ENCODE peak calls at places on chromosomes 4 and X, in ten cellular contexts. N is lower lobe of right lung; O is aorta; V is fibroblast of lung; B is Peyer's patch; G is naive thymus-derived CD4-positive, alpha-beta T cell; Y is body of pancreas; Q is GM23248; M is cardiac muscle cell; I is CD8-positive, alpha-beta memory T cell. R is an unnamed sample.

GRCh38 chr4:26131711-26132110 is 189.1 kb upstream of the RBPJ start:
- DNase-seq in N (no peak), O (no peak), V (no peak), B (no peak), G (no peak), Y (no peak), Q (no peak), M (no peak), I (peak; percentile 30), R (no peak)

GRCh38 chr4:104064650-104065577 is 345.1 kb upstream of the TACR3 start:
- DNase-seq in N (peak; percentile 40), O (no peak), V (peak; percentile 41), B (no peak), G (no peak), Y (peak; percentile 65), Q (peak; percentile 41), M (peak; percentile 73), I (no peak), R (peak; percentile 12)

GRCh38 chr4:181582595-181582994 is 660.6 kb upstream of the TENM3 start:
- DNase-seq in N (no peak), O (no peak), V (no peak), B (no peak), G (no peak), Y (no peak), Q (no peak), M (no peak), I (no peak), R (no peak)

GRCh38 chr4:172377486-172378140 is 564.4 kb downstream of the GALNTL6 start:
- DNase-seq in N (no peak), O (peak; percentile 67), V (no peak), B (no peak), G (no peak), Y (no peak), Q (no peak), M (no peak), I (no peak), R (no peak)

GRCh38 chr4:89000844-89001360 is 56.1 kb downstream of the FAM13A start:
- DNase-seq in N (no peak), O (no peak), V (peak; percentile 68), B (no peak), G (no peak), Y (peak; percentile 24), Q (peak; percentile 37), M (no peak), I (no peak), R (peak; percentile 83)

GRCh38 chr4:114782842-114783595 is 184.4 kb downstream of the UGT8 start:
- DNase-seq in N (no peak), O (no peak), V (no peak), B (no peak), G (no peak), Y (no peak), Q (peak; percentile 5), M (peak; percentile 2), I (no peak), R (peak; percentile 27)

GRCh38 chr4:114466299-114466698 is 132.3 kb upstream of the UGT8 start:
- DNase-seq in N (no peak), O (no peak), V (no peak), B (no peak), G (no peak), Y (no peak), Q (no peak), M (no peak), I (no peak), R (no peak)

GRCh38 chrX:12946838-12947544 is 27.9 kb upstream of the TMSB4X start:
- DNase-seq in N (no peak), O (no peak), V (peak; percentile 86), B (peak; percentile 82), G (no peak), Y (peak; percentile 68), Q (peak; percentile 74), M (peak; percentile 69), I (peak; percentile 49), R (peak; percentile 85)

GRCh38 chr4:1604706-1605205 is 79.4 kb downstream of the FAM53A start:
- DNase-seq in N (peak; percentile 48), O (peak; percentile 59), V (no peak), B (no peak), G (no peak), Y (no peak), Q (no peak), M (no peak), I (no peak), R (no peak)

GRCh38 chr4:8129785-8130184 is 28.8 kb downstream of the ABLIM2 start:
- DNase-seq in N (no peak), O (no peak), V (no peak), B (no peak), G (no peak), Y (no peak), Q (no peak), M (no peak), I (no peak), R (no peak)

DNA sequence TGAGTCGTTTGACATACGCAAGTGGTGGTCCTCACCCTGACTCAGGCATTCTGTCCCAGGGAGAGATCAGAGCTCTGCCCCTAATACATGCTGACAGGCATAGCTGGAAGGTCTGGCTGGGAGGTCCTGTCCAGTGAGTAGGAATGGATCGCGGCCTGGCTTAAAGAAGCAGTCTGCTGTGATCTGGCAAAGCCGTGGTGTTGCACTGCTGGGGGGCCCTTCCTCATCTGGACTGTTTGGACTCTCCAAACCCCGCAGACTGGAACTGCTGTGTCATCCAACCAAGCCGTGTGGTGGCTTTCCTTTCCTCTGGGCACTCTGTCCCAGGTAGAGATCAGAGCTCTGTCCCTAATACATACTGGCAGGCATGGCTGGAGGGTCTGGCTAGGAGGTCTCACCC is 64.3 kb upstream of the MAGEB16 start:
- DNase-seq in N (no peak), O (no peak), V (no peak), B (no peak), G (no peak), Y (no peak), Q (no peak), M (no peak), I (no peak), R (no peak)
- H3K36me3 ChIP-seq in N (no peaks in the 10 kb centered on the region), O (no peaks in the 10 kb centered on the region), V (no peaks in the 10 kb centered on the region), B (no peaks in the 10 kb centered on the region), G (no peaks in the 10 kb centered on the region), Y (no peaks in the 10 kb centered on the region), Q (no peaks in the 10 kb centered on the region), M (no peaks in the 10 kb centered on the region), I (no peaks in the 10 kb centered on the region), R (no peaks in the 10 kb centered on the region)

GRCh38 chr4:183447646-183448045 is 3.2 kb downstream of the CDKN2AIP start:
- DNase-seq in N (no peak), O (no peak), V (no peak), B (no peak), G (no peak), Y (no peak), Q (no peak), M (no peak), I (no peak), R (no peak)
- H3K36me3 ChIP-seq in N (peaks cover 61% of the 10 kb centered on the region), O (no peaks in the 10 kb centered on the region), V (peaks cover 7% of the 10 kb centered on the region), B (no peaks in the 10 kb centered on the region), G (peaks cover 12% of the 10 kb centered on the region), Y (peaks cover 9% of the 10 kb centered on the region), Q (peaks cover 49% of the 10 kb centered on the region), M (peaks cover 36% of the 10 kb centered on the region), I (peaks cover 21% of the 10 kb centered on the region), R (peaks cover 15% of the 10 kb centered on the region)

GRCh38 chr4:121685257-121685656 is 11.5 kb downstream of the ANXA5 start:
- DNase-seq in N (no peak), O (no peak), V (peak; percentile 52), B (no peak), G (no peak), Y (no peak), Q (no peak), M (no peak), I (no peak), R (no peak)
- H3K36me3 ChIP-seq in N (peaks cover 71% of the 10 kb centered on the region), O (peaks cover 7% of the 10 kb centered on the region), V (peaks cover 28% of the 10 kb centered on the region), B (no peaks in the 10 kb centered on the region), G (no peaks in the 10 kb centered on the region), Y (peaks cover 5% of the 10 kb centered on the region), Q (peaks cover 78% of the 10 kb centered on the region), M (peaks cover 22% of the 10 kb centered on the region), I (peaks cover 13% of the 10 kb centered on the region), R (peaks cover 68% of the 10 kb centered on the region)

GRCh38 chr4:186699881-186700397 is 23.7 kb downstream of the FAT1 start:
- DNase-seq in N (no peak), O (no peak), V (no peak), B (no peak), G (no peak), Y (no peak), Q (no peak), M (no peak), I (no peak), R (no peak)

GRCh38 chr4:186701273-186701672 is 22.4 kb downstream of the FAT1 start:
- DNase-seq in N (no peak), O (no peak), V (peak; percentile 61), B (no peak), G (no peak), Y (peak; percentile 24), Q (peak; percentile 75), M (peak; percentile 80), I (no peak), R (no peak)

GRCh38 chr4:186701788-186702187 is 21.9 kb downstream of the FAT1 start:
- DNase-seq in N (no peak), O (no peak), V (no peak), B (no peak), G (no peak), Y (no peak), Q (no peak), M (no peak), I (no peak), R (no peak)

GRCh38 chr4:186699298-186699697 is 24.4 kb downstream of the FAT1 start:
- DNase-seq in N (no peak), O (no peak), V (peak; percentile 38), B (no peak), G (no peak), Y (peak; percentile 55), Q (peak; percentile 24), M (peak; percentile 80), I (no peak), R (no peak)

DNA sequence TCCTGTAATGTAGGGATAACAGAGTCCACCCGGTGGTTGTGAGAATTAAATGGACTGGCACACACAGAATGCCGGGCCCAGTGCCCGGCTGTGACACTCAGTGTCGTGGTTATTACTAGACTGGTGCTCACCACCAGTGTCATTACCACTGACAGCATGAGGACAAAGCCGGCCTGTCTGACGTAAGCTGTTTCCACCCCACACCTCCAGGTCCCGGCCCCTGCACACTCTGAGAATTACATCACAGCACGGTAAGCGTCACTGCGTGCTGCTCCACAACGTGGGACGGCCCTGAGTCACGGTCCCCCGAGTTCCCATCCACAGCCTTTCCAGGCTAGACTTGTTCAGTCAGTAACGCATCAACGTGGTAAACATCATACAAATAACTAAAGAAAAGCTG is 22.9 kb downstream of the FAT1 start:
- DNase-seq in N (no peak), O (peak; percentile 91), V (peak; percentile 84), B (no peak), G (no peak), Y (peak; percentile 27), Q (peak; percentile 97), M (no peak), I (no peak), R (peak; percentile 41)
- H3K36me3 ChIP-seq in N (no peaks in the 10 kb centered on the region), O (no peaks in the 10 kb centered on the region), V (peaks cover 7% of the 10 kb centered on the region), B (no peaks in the 10 kb centered on the region), G (no peaks in the 10 kb centered on the region), Y (no peaks in the 10 kb centered on the region), Q (peaks cover 5% of the 10 kb centered on the region), M (no peaks in the 10 kb centered on the region), I (no peaks in the 10 kb centered on the region), R (peaks cover 12% of the 10 kb centered on the region)

DNA sequence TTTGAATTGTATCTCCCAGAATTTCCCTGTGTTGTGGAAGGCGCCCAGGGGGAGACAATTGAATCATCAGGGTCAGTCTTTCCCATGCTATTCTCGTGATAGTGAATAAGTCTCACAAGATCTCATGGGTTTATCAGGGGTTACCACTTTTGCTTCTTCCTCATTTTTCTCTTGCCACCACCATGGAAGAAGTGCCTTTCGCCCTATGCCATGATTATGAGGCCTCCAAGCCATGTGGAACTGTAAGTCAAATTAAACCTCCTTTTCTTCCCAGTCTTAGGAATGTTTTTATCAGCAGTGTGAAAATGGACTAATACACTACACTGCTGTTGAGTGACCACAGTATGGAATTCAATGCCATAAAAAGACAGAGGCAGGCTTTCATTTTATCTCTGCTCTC is 12.2 kb downstream of the CENPC start:
- DNase-seq in N (no peak), O (no peak), V (no peak), B (no peak), G (no peak), Y (no peak), Q (no peak), M (no peak), I (no peak), R (no peak)
- H3K36me3 ChIP-seq in N (peaks cover 91% of the 10 kb centered on the region), O (peaks cover 7% of the 10 kb centered on the region), V (peaks cover 1% of the 10 kb centered on the region), B (no peaks in the 10 kb centered on the region), G (peaks cover 3% of the 10 kb centered on the region), Y (peaks cover 6% of the 10 kb centered on the region), Q (peaks cover 57% of the 10 kb centered on the region), M (peaks cover 26% of the 10 kb centered on the region), I (peaks cover 29% of the 10 kb centered on the region), R (peaks cover 13% of the 10 kb centered on the region)